ENCODE peak calls at places on chromosome 16, in eight cellular contexts. One of them, this sample, is unnamed.
A peak's percentile ranks its signal among the peaks of the same experiment; 100 is the strongest.

GRCh38 chr16:87829988-87830672 is 39.2 kb downstream of the SLC7A5 start:
- DNase-seq in heart left ventricle: no peak
- DNase-seq in PC-3: no peak
- DNase-seq in A549: no peak
- DNase-seq in prostate gland: no peak
- DNase-seq in OCI-LY7: no peak
- DNase-seq in adrenal gland: no peak
- DNase-seq in psoas muscle: no peak
- DNase-seq in this sample: no peak

GRCh38 chr16:1320658-1321240 is 11.3 kb downstream of the UBE2I start:
- DNase-seq in prostate gland: no peak
- DNase-seq in A549: no peak
- DNase-seq in OCI-LY7: no peak
- DNase-seq in psoas muscle: no peak
- DNase-seq in heart left ventricle: no peak
- DNase-seq in PC-3: no peak
- DNase-seq in adrenal gland: no peak
- DNase-seq in this sample: no peak

GRCh38 chr16:81650982-81651562 is 128.0 kb upstream of the PLCG2 start:
- DNase-seq in PC-3: no peak
- DNase-seq in OCI-LY7: no peak
- DNase-seq in psoas muscle: peak; percentile 62
- DNase-seq in prostate gland: peak; percentile 36
- DNase-seq in adrenal gland: peak; percentile 45
- DNase-seq in heart left ventricle: peak; percentile 84
- DNase-seq in A549: no peak
- DNase-seq in this sample: peak; percentile 78

GRCh38 chr16:67027046-67027445 is 1.9 kb upstream of the CBFB start:
- DNase-seq in prostate gland: no peak
- DNase-seq in PC-3: no peak
- DNase-seq in A549: no peak
- DNase-seq in heart left ventricle: no peak
- DNase-seq in psoas muscle: no peak
- DNase-seq in adrenal gland: peak; percentile 44
- DNase-seq in OCI-LY7: no peak
- DNase-seq in this sample: no peak

GRCh38 chr16:28212532-28212873 is 738 bp upstream of the XPO6 start:
- DNase-seq in heart left ventricle: no peak
- DNase-seq in prostate gland: no peak
- DNase-seq in PC-3: peak; percentile 11
- DNase-seq in A549: no peak
- DNase-seq in OCI-LY7: no peak
- DNase-seq in psoas muscle: no peak
- DNase-seq in adrenal gland: peak; percentile 8
- DNase-seq in this sample: no peak

GRCh38 chr16:75224281-75224680 is 5.5 kb downstream of the CTRB1 start:
- DNase-seq in psoas muscle: no peak
- DNase-seq in adrenal gland: no peak
- DNase-seq in OCI-LY7: no peak
- DNase-seq in A549: no peak
- DNase-seq in heart left ventricle: no peak
- DNase-seq in PC-3: no peak
- DNase-seq in prostate gland: no peak
- DNase-seq in this sample: no peak

GRCh38 chr16:3413730-3414379 is 12.8 kb downstream of the ZNF174 start:
- DNase-seq in adrenal gland: no peak
- DNase-seq in A549: no peak
- DNase-seq in psoas muscle: no peak
- DNase-seq in PC-3: no peak
- DNase-seq in OCI-LY7: no peak
- DNase-seq in prostate gland: no peak
- DNase-seq in heart left ventricle: no peak
- DNase-seq in this sample: no peak

GRCh38 chr16:76114681-76115080 is 162.5 kb upstream of the CNTNAP4 start:
- DNase-seq in PC-3: no peak
- DNase-seq in OCI-LY7: no peak
- DNase-seq in A549: no peak
- DNase-seq in prostate gland: no peak
- DNase-seq in adrenal gland: no peak
- DNase-seq in psoas muscle: no peak
- DNase-seq in heart left ventricle: no peak
- DNase-seq in this sample: no peak

GRCh38 chr16:106623-107324 is 28.7 kb downstream of the MPG start:
- DNase-seq in heart left ventricle: peak; percentile 69
- DNase-seq in OCI-LY7: peak; percentile 81
- DNase-seq in prostate gland: peak; percentile 61
- DNase-seq in psoas muscle: no peak
- DNase-seq in A549: peak; percentile 71
- DNase-seq in PC-3: peak; percentile 67
- DNase-seq in adrenal gland: peak; percentile 81
- DNase-seq in this sample: no peak

GRCh38 chr16:84298376-84298899 is 3.8 kb downstream of the WFDC1 start:
- DNase-seq in heart left ventricle: no peak
- DNase-seq in prostate gland: no peak
- DNase-seq in OCI-LY7: no peak
- DNase-seq in A549: no peak
- DNase-seq in psoas muscle: no peak
- DNase-seq in PC-3: no peak
- DNase-seq in adrenal gland: no peak
- DNase-seq in this sample: no peak

GRCh38 chr16:74580828-74581227 is 26.1 kb downstream of the GLG1 start:
- DNase-seq in A549: no peak
- DNase-seq in PC-3: no peak
- DNase-seq in prostate gland: no peak
- DNase-seq in adrenal gland: no peak
- DNase-seq in psoas muscle: no peak
- DNase-seq in OCI-LY7: no peak
- DNase-seq in heart left ventricle: no peak
- DNase-seq in this sample: no peak

GRCh38 chr16:74450967-74451760 is 29.9 kb upstream of the CLEC18B start:
- DNase-seq in prostate gland: no peak
- DNase-seq in OCI-LY7: no peak
- DNase-seq in psoas muscle: no peak
- DNase-seq in PC-3: no peak
- DNase-seq in heart left ventricle: no peak
- DNase-seq in A549: no peak
- DNase-seq in adrenal gland: no peak
- DNase-seq in this sample: no peak

GRCh38 chr16:4388275-4389021 is 16.8 kb downstream of the VASN start:
- DNase-seq in heart left ventricle: peak; percentile 75
- DNase-seq in adrenal gland: no peak
- DNase-seq in prostate gland: no peak
- DNase-seq in psoas muscle: no peak
- DNase-seq in PC-3: no peak
- DNase-seq in OCI-LY7: no peak
- DNase-seq in A549: no peak
- DNase-seq in this sample: peak; percentile 51

GRCh38 chr16:78297066-78297666 is 197.7 kb downstream of the WWOX start:
- DNase-seq in heart left ventricle: no peak
- DNase-seq in psoas muscle: no peak
- DNase-seq in prostate gland: no peak
- DNase-seq in PC-3: no peak
- DNase-seq in A549: no peak
- DNase-seq in adrenal gland: no peak
- DNase-seq in OCI-LY7: no peak
- DNase-seq in this sample: no peak

GRCh38 chr16:64206877-64207276 is 915.0 kb downstream of the CDH11 start:
- DNase-seq in A549: no peak
- DNase-seq in heart left ventricle: no peak
- DNase-seq in PC-3: no peak
- DNase-seq in prostate gland: no peak
- DNase-seq in OCI-LY7: peak; percentile 23
- DNase-seq in psoas muscle: no peak
- DNase-seq in adrenal gland: no peak
- DNase-seq in this sample: no peak

GRCh38 chr16:70605284-70605659 is 41.1 kb upstream of the IL34 start:
- DNase-seq in adrenal gland: no peak
- DNase-seq in PC-3: no peak
- DNase-seq in heart left ventricle: no peak
- DNase-seq in OCI-LY7: no peak
- DNase-seq in A549: no peak
- DNase-seq in prostate gland: no peak
- DNase-seq in psoas muscle: no peak
- DNase-seq in this sample: no peak

GRCh38 chr16:68460067-68460466 is 11.8 kb upstream of the SMPD3 start:
- DNase-seq in heart left ventricle: no peak
- DNase-seq in prostate gland: no peak
- DNase-seq in OCI-LY7: no peak
- DNase-seq in A549: no peak
- DNase-seq in adrenal gland: no peak
- DNase-seq in psoas muscle: no peak
- DNase-seq in PC-3: no peak
- DNase-seq in this sample: no peak

GRCh38 chr16:68466174-68466573 is 17.9 kb upstream of the SMPD3 start:
- DNase-seq in heart left ventricle: no peak
- DNase-seq in adrenal gland: no peak
- DNase-seq in PC-3: no peak
- DNase-seq in psoas muscle: no peak
- DNase-seq in OCI-LY7: no peak
- DNase-seq in A549: no peak
- DNase-seq in prostate gland: no peak
- DNase-seq in this sample: no peak

GRCh38 chr16:68459457-68459856 is 11.1 kb upstream of the SMPD3 start:
- DNase-seq in adrenal gland: no peak
- DNase-seq in prostate gland: no peak
- DNase-seq in PC-3: no peak
- DNase-seq in OCI-LY7: no peak
- DNase-seq in heart left ventricle: no peak
- DNase-seq in psoas muscle: no peak
- DNase-seq in A549: no peak
- DNase-seq in this sample: no peak

GRCh38 chr16:68468849-68469248 is 20.5 kb upstream of the SMPD3 start:
- DNase-seq in PC-3: no peak
- DNase-seq in A549: no peak
- DNase-seq in psoas muscle: no peak
- DNase-seq in heart left ventricle: no peak
- DNase-seq in prostate gland: no peak
- DNase-seq in OCI-LY7: no peak
- DNase-seq in adrenal gland: no peak
- DNase-seq in this sample: no peak

GRCh38 chr16:68463904-68464303 is 15.6 kb upstream of the SMPD3 start:
- DNase-seq in heart left ventricle: no peak
- DNase-seq in psoas muscle: no peak
- DNase-seq in PC-3: no peak
- DNase-seq in prostate gland: no peak
- DNase-seq in A549: no peak
- DNase-seq in adrenal gland: no peak
- DNase-seq in OCI-LY7: no peak
- DNase-seq in this sample: no peak
- TF ChIP-seq CTCF in heart left ventricle: no peak
- TF ChIP-seq CTCF in psoas muscle: no peak
- TF ChIP-seq CTCF in PC-3: no peak
- TF ChIP-seq CTCF in prostate gland: no peak
- TF ChIP-seq CTCF in A549: no peak
- TF ChIP-seq CTCF in adrenal gland: no peak
- TF ChIP-seq CTCF in OCI-LY7: no peak
- TF ChIP-seq CTCF in this sample: no peak

GRCh38 chr16:24119807-24120206 is 136.3 kb upstream of the CACNG3 start:
- DNase-seq in heart left ventricle: no peak
- DNase-seq in A549: no peak
- DNase-seq in psoas muscle: no peak
- DNase-seq in OCI-LY7: no peak
- DNase-seq in prostate gland: no peak
- DNase-seq in PC-3: no peak
- DNase-seq in adrenal gland: no peak
- DNase-seq in this sample: no peak
- H3K4me3 ChIP-seq in heart left ventricle: no peak overlapping the region
- H3K4me3 ChIP-seq in A549: no peak overlapping the region
- H3K4me3 ChIP-seq in psoas muscle: no peak overlapping the region
- H3K4me3 ChIP-seq in OCI-LY7: no peak overlapping the region
- H3K4me3 ChIP-seq in prostate gland: no peak overlapping the region
- H3K4me3 ChIP-seq in PC-3: no peak overlapping the region
- H3K4me3 ChIP-seq in adrenal gland: no peak overlapping the region
- H3K4me3 ChIP-seq in this sample: no peak overlapping the region

DNA sequence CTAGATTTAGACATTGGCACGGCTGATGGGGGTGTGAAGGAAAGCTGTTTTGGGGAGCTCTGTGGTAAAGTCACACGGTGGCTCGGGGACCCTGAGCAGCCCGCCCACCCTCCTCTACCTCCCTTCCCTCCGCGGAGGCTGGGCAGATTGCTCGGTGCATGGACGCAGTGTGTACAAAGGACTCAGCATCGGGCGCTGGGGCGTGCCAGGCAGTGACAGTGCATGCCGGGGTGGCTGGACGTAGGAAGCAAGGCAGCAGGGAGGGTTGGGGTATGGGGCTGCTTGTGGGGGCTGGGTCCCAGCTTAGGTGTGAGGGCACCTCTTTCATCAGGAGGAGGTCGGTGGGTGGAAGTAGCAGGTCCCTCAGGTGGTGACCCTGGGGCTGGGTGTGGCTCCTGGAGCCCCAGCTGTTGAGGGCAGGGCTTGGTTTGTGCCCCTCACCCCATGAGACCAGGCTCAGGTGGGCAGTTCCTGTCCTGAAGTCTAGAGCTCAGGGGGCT is 159.9 kb upstream of the GSE1 start:
- DNase-seq in heart left ventricle: no peak
- DNase-seq in PC-3: no peak
- DNase-seq in psoas muscle: no peak
- DNase-seq in adrenal gland: no peak
- DNase-seq in prostate gland: no peak
- DNase-seq in OCI-LY7: no peak
- DNase-seq in A549: no peak
- DNase-seq in this sample: no peak
- H3K4me1 ChIP-seq in heart left ventricle: no peaks in the 10 kb centered on the region
- H3K4me1 ChIP-seq in PC-3: no peaks in the 10 kb centered on the region
- H3K4me1 ChIP-seq in psoas muscle: peaks cover 16% of the 10 kb centered on the region
- H3K4me1 ChIP-seq in adrenal gland: no peaks in the 10 kb centered on the region
- H3K4me1 ChIP-seq in prostate gland: peaks cover 4% of the 10 kb centered on the region
- H3K4me1 ChIP-seq in OCI-LY7: peaks cover 20% of the 10 kb centered on the region
- H3K4me1 ChIP-seq in A549: peaks cover 7% of the 10 kb centered on the region
- H3K4me1 ChIP-seq in this sample: no peaks in the 10 kb centered on the region

GRCh38 chr16:14155572-14156213 is 84.6 kb downstream of the MRTFB start:
- DNase-seq in psoas muscle: no peak
- DNase-seq in adrenal gland: no peak
- DNase-seq in A549: no peak
- DNase-seq in heart left ventricle: no peak
- DNase-seq in OCI-LY7: no peak
- DNase-seq in PC-3: no peak
- DNase-seq in prostate gland: peak; percentile 42
- DNase-seq in this sample: no peak
- TF ChIP-seq CTCF in psoas muscle: no peak
- TF ChIP-seq CTCF in adrenal gland: no peak
- TF ChIP-seq CTCF in A549: no peak
- TF ChIP-seq CTCF in heart left ventricle: no peak
- TF ChIP-seq CTCF in OCI-LY7: no peak
- TF ChIP-seq CTCF in PC-3: no peak
- TF ChIP-seq CTCF in prostate gland: no peak
- TF ChIP-seq CTCF in this sample: no peak

DNA sequence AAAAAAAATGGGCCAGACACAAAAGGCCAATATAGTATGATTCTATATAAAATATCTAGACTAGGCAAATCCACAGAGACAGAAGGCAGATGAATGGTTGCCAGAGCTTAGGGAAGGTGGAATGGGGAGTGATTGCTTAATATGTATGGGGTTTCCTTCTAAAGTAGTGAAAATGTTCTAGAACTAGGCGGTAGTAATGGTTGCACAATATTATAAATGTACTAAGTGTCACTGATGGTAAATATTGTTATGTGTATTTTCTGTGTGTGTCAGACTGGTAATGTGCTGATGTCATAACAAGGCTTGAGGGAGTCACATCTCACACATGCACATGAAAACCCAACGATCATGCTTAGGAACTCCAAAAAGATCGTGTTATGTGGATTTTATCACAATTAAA is 106.9 kb upstream of the SIAH1 start:
- DNase-seq in prostate gland: no peak
- DNase-seq in A549: no peak
- DNase-seq in heart left ventricle: no peak
- DNase-seq in OCI-LY7: no peak
- DNase-seq in PC-3: no peak
- DNase-seq in adrenal gland: no peak
- DNase-seq in psoas muscle: no peak
- DNase-seq in this sample: no peak
- H3K4me3 ChIP-seq in prostate gland: no peak overlapping the region
- H3K4me3 ChIP-seq in A549: no peak overlapping the region
- H3K4me3 ChIP-seq in heart left ventricle: no peak overlapping the region
- H3K4me3 ChIP-seq in OCI-LY7: no peak overlapping the region
- H3K4me3 ChIP-seq in PC-3: no peak overlapping the region
- H3K4me3 ChIP-seq in adrenal gland: no peak overlapping the region
- H3K4me3 ChIP-seq in psoas muscle: no peak overlapping the region
- H3K4me3 ChIP-seq in this sample: no peak overlapping the region